ENCODE peak calls at places on chromosomes 7 and 10, in seven cellular contexts. A is GM10248, V is cardiac muscle cell, S is dorsolateral prefrontal cortex, I is fibroblast of pulmonary artery, Y is suprapubic skin, D is stomach. N is an unnamed sample.

GRCh38 chr7:158302274-158303070 is 285.2 kb downstream of the PTPRN2 start:
- DNase-seq in Y (no peak), S (no peak), I (no peak), D (peak), A (no peak), V (no peak), N (no peak)

GRCh38 chr7:5283421-5284303 is 919 bp downstream of the SLC29A4 start:
- DNase-seq in A (no peak), I (no peak), Y (no peak), S (no peak), D (no peak), V (no peak), N (no peak)

GRCh38 chr10:100637785-100638184 is 102.0 kb downstream of the HIF1AN start:
- DNase-seq in Y (no peak), V (peak), A (peak), D (no peak), I (no peak), S (no peak), N (no peak)

GRCh38 chr10:3631709-3632330 is 153.2 kb downstream of the KLF6 start:
- DNase-seq in A (no peak), Y (no peak), S (no peak), D (no peak), I (peak), V (no peak), N (no peak)

GRCh38 chr10:69318997-69319727 is 40.9 kb downstream of the HK1 start:
- DNase-seq in Y (peak), S (peak), A (peak), D (peak), I (peak), V (peak), N (no peak)

GRCh38 chr7:48183370-48183743 is 12.1 kb downstream of the ABCA13 start:
- DNase-seq in S (no peak), V (no peak), D (no peak), A (no peak), I (no peak), Y (no peak), N (no peak)

GRCh38 chr10:5737352-5737751 is 52.7 kb downstream of the TASOR2 start:
- DNase-seq in I (no peak), S (no peak), Y (no peak), A (no peak), V (no peak), D (no peak), N (no peak)

GRCh38 chr10:133125901-133126300 is 34.1 kb upstream of the KNDC1 start:
- DNase-seq in S (no peak), D (no peak), Y (peak), V (no peak), I (no peak), A (no peak), N (peak)

GRCh38 chr7:129569811-129570215 is 41.7 kb upstream of the NRF1 start:
- DNase-seq in V (no peak), I (peak), S (no peak), A (no peak), D (peak), Y (no peak), N (no peak)

GRCh38 chr7:138756591-138757222 is 41.1 kb upstream of the TMEM213 start:
- DNase-seq in I (no peak), A (no peak), Y (no peak), D (no peak), S (no peak), V (no peak), N (no peak)

GRCh38 chr7:95794917-95795515 is 22.7 kb downstream of the DYNC1I1 start:
- DNase-seq in A (no peak), S (no peak), I (peak), D (no peak), Y (no peak), V (no peak), N (no peak)

GRCh38 chr10:43407148-43407575 is 1.8 kb downstream of the HNRNPF start:
- DNase-seq in A (peak), I (peak), S (peak), D (peak), V (peak), Y (peak), N (no peak)

GRCh38 chr10:42973870-42974692 is 102.8 kb upstream of the RET start:
- DNase-seq in A (no peak), D (no peak), I (no peak), S (peak), Y (peak), V (no peak), N (peak)

GRCh38 chr10:100730739-100731602 is 14.4 kb upstream of the PAX2 start:
- DNase-seq in V (no peak), D (peak), A (peak), I (peak), Y (no peak), S (no peak), N (no peak)

GRCh38 chr7:2699289-2699620 is 11.3 kb downstream of the AMZ1 start:
- DNase-seq in D (no peak), A (no peak), Y (no peak), I (no peak), S (no peak), V (no peak), N (no peak)

GRCh38 chr7:2702594-2702957 is 14.6 kb downstream of the AMZ1 start:
- DNase-seq in S (no peak), D (no peak), A (no peak), V (no peak), I (no peak), Y (no peak), N (no peak)

GRCh38 chr7:2701406-2701805 is 13.4 kb downstream of the AMZ1 start:
- DNase-seq in Y (no peak), V (no peak), D (no peak), I (no peak), A (no peak), S (no peak), N (no peak)

GRCh38 chr7:2700141-2700850 is 12.3 kb downstream of the AMZ1 start:
- DNase-seq in A (no peak), V (no peak), Y (no peak), S (no peak), I (no peak), D (no peak), N (no peak)

GRCh38 chr7:2701832-2702593 is 14.0 kb downstream of the AMZ1 start:
- DNase-seq in S (peak), V (no peak), Y (peak), D (no peak), I (peak), A (no peak), N (no peak)
- TF ChIP-seq CTCF in S (no peak), V (no peak), Y (no peak), D (no peak), I (no peak), A (no peak), N (no peak)

GRCh38 chr10:114851336-114851735 is 29.8 kb downstream of the FHIP2A start:
- DNase-seq in I (no peak), S (no peak), Y (no peak), D (no peak), A (no peak), V (no peak), N (no peak)
- TF ChIP-seq CTCF in I (no peak), S (no peak), Y (no peak), D (no peak), A (no peak), V (no peak), N (no peak)

GRCh38 chr7:22586806-22587180 is 86.8 kb upstream of the STEAP1B start:
- DNase-seq in I (peak), D (no peak), S (no peak), V (peak), A (no peak), Y (no peak), N (no peak)
- TF ChIP-seq CTCF in I (peak), D (no peak), S (peak), V (peak), A (no peak), Y (no peak), N (peak)

GRCh38 chr7:134317434-134317833 is 704 bp upstream of the SLC35B4 start:
- DNase-seq in A (no peak), V (no peak), D (no peak), S (no peak), I (no peak), Y (no peak), N (no peak)
- TF ChIP-seq CTCF in A (no peak), V (no peak), D (no peak), S (no peak), I (no peak), Y (no peak), N (no peak)

DNA sequence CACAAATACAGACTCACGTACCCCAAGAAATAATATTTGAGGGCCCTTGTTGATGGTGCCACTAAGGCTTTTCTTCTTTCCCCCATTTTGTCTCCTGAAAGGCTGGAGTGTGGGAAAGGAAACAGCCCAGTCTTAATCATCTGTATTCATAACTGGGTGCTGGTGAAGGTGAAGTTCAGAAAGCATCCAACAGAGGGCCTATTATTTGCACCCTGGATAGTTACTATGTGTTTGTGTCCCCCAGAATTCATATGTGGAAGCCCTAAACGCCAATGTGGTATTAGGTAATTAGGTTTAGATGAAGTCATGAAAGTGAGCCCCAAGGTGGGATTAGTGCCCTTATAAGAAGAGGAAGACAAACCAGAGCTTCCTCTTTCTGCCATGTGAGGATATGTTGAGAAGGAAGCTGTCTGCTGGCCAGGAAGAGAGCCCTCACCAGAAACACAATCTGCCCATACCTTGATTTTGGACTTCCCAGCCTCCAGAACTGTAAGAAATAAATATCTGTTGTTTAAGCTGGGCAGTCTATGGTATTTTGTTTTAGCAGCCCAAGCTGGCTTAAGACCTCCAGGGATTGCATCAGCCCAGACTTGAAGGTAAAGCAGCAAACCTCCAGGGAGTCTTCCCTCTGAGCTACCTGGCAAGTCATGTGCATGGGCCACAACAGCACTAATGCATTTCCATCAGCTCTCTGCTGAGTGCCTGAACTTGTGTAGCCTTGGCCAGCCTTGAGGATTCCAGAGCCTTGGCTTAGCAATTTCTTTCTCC is 90.0 kb upstream of the ADRB1 start:
- DNase-seq in S (no peak), D (no peak), Y (no peak), I (no peak), A (no peak), V (no peak), N (no peak)
- TF ChIP-seq CTCF in S (no peak), D (no peak), Y (no peak), I (peak), A (no peak), V (peak), N (peak)